ENCODE peak calls at places on chromosomes 6 and 20, in ten cellular contexts. F is HCEC 1CT; C is HEK293T; I is lung; N is stimulated activated CD4-positive, alpha-beta T cell treated with anti-CD3 and anti-CD28 coated beads, TNF-alpha, amount 100 ng/mL, for 1 hour; Z is Kasumi-1; A is ELF-1; H is GM06990; O is astrocyte of the spinal cord; T is mucosa of descending colon. J is an unnamed sample.

GRCh38 chr6:34985236-34985635 is 96.2 kb downstream of the ANKS1A start:
- DNase-seq in F (no peak), C (no peak), I (no peak), N (no peak), Z (no peak), A (no peak), H (no peak), O (no peak), T (no peak), J (no peak)

GRCh38 chr6:23591761-23592160 is 534.3 kb upstream of the NRSN1 start:
- DNase-seq in F (no peak), C (no peak), I (no peak), N (no peak), Z (no peak), A (peak), H (no peak), O (no peak), T (no peak), J (no peak)

GRCh38 chr6:40896696-40897095 is 142.3 kb downstream of the UNC5CL start:
- DNase-seq in F (no peak), C (no peak), I (no peak), N (no peak), Z (no peak), A (no peak), H (no peak), O (no peak), T (no peak), J (no peak)

GRCh38 chr20:33394718-33395117 is 6.6 kb downstream of the CDK5RAP1 start:
- DNase-seq in F (no peak), C (no peak), I (no peak), N (no peak), Z (no peak), A (no peak), H (no peak), O (no peak), T (no peak), J (no peak)

GRCh38 chr6:121828567-121828966 is 393.1 kb downstream of the GJA1 start:
- DNase-seq in F (no peak), C (no peak), I (no peak), N (no peak), Z (no peak), A (no peak), H (no peak), O (no peak), T (no peak), J (no peak)

GRCh38 chr6:133768656-133769295 is 120.1 kb upstream of the TCF21 start:
- DNase-seq in F (no peak), C (no peak), I (no peak), N (no peak), Z (no peak), A (peak), H (no peak), O (no peak), T (no peak), J (peak)

GRCh38 chr6:134058622-134059366 is 6.4 kb upstream of the SLC2A12 start:
- DNase-seq in F (no peak), C (no peak), I (no peak), N (no peak), Z (no peak), A (no peak), H (no peak), O (no peak), T (no peak), J (no peak)

GRCh38 chr6:82017316-82017715 is 230.2 kb downstream of the IBTK start:
- DNase-seq in F (peak), C (no peak), I (no peak), N (no peak), Z (no peak), A (no peak), H (no peak), O (peak), T (no peak), J (peak)

GRCh38 chr20:32539817-32540675 is 45.1 kb downstream of the NOL4L start:
- DNase-seq in F (no peak), C (no peak), I (no peak), N (no peak), Z (peak), A (no peak), H (peak), O (no peak), T (peak), J (no peak)

GRCh38 chr6:85416766-85417165 is 33.1 kb upstream of the NT5E start:
- DNase-seq in F (peak), C (no peak), I (no peak), N (no peak), Z (no peak), A (no peak), H (no peak), O (no peak), T (no peak), J (no peak)

GRCh38 chr20:8901237-8902025 is 167.5 kb upstream of the PLCB4 start:
- DNase-seq in F (peak), C (no peak), I (no peak), N (no peak), Z (no peak), A (no peak), H (no peak), O (peak), T (no peak), J (no peak)

GRCh38 chr6:7402746-7403145 is 13.1 kb downstream of the RIOK1 start:
- DNase-seq in F (no peak), C (no peak), I (no peak), N (no peak), Z (peak), A (no peak), H (no peak), O (no peak), T (no peak), J (no peak)

GRCh38 chr20:54479138-54479906 is 3.9 kb downstream of the DOK5 start:
- DNase-seq in F (no peak), C (peak), I (no peak), N (no peak), Z (no peak), A (peak), H (no peak), O (no peak), T (no peak), J (no peak)

GRCh38 chr20:62951896-62952372 is 575 bp upstream of the SLC17A9 start:
- DNase-seq in F (no peak), C (no peak), I (no peak), N (no peak), Z (no peak), A (no peak), H (no peak), O (no peak), T (no peak), J (no peak)

GRCh38 chr6:134651519-134651918 is 298.4 kb downstream of the ALDH8A1 start:
- DNase-seq in F (no peak), C (no peak), I (no peak), N (no peak), Z (no peak), A (no peak), H (no peak), O (no peak), T (no peak), J (no peak)

GRCh38 chr6:105609375-105609991 is 206.6 kb upstream of the PREP start:
- DNase-seq in F (peak), C (no peak), I (no peak), N (no peak), Z (no peak), A (no peak), H (no peak), O (peak), T (peak), J (peak)

GRCh38 chr6:28824793-28825731 is 98.7 kb downstream of the TRIM27 start:
- DNase-seq in F (no peak), C (no peak), I (no peak), N (no peak), Z (no peak), A (peak), H (no peak), O (no peak), T (no peak), J (no peak)

GRCh38 chr20:36572701-36573102 is 695 bp upstream of the TGIF2 start:
- DNase-seq in F (no peak), C (peak), I (no peak), N (peak), Z (peak), A (no peak), H (no peak), O (no peak), T (peak), J (peak)

GRCh38 chr6:167306401-167306998 is 15.4 kb downstream of the UNC93A start:
- DNase-seq in F (no peak), C (no peak), I (no peak), N (no peak), Z (no peak), A (peak), H (no peak), O (peak), T (no peak), J (peak)

GRCh38 chr20:39398656-39399055 is 436.5 kb downstream of the DHX35 start:
- DNase-seq in F (no peak), C (no peak), I (no peak), N (no peak), Z (no peak), A (no peak), H (no peak), O (no peak), T (no peak), J (no peak)

GRCh38 chr20:51462566-51463276 is 79.8 kb downstream of the NFATC2 start:
- DNase-seq in F (peak), C (no peak), I (peak), N (no peak), Z (no peak), A (no peak), H (no peak), O (peak), T (peak), J (no peak)

GRCh38 chr6:159487636-159488035 is 205.4 kb downstream of the SOD2 start:
- DNase-seq in F (no peak), C (no peak), I (no peak), N (no peak), Z (no peak), A (no peak), H (no peak), O (peak), T (no peak), J (peak)

GRCh38 chr6:153553627-153554026 is 422.5 kb upstream of the RGS17 start:
- DNase-seq in F (peak), C (peak), I (no peak), N (no peak), Z (no peak), A (peak), H (no peak), O (no peak), T (no peak), J (peak)

GRCh38 chr6:155782320-155782730 is 326.7 kb upstream of the NOX3 start:
- DNase-seq in F (peak), C (peak), I (no peak), N (no peak), Z (no peak), A (no peak), H (no peak), O (peak), T (no peak), J (peak)

GRCh38 chr20:59151391-59151790 is 12.2 kb upstream of the ZNF831 start:
- DNase-seq in F (no peak), C (no peak), I (no peak), N (no peak), Z (no peak), A (no peak), H (no peak), O (no peak), T (no peak), J (no peak)

GRCh38 chr6:75524322-75524972 is 30.8 kb upstream of the FILIP1 start:
- DNase-seq in F (peak), C (peak), I (peak), N (no peak), Z (no peak), A (no peak), H (no peak), O (peak), T (no peak), J (no peak)

GRCh38 chr20:63089051-63089907 is 82.5 kb upstream of the BHLHE23 start:
- DNase-seq in F (no peak), C (no peak), I (no peak), N (no peak), Z (no peak), A (no peak), H (no peak), O (no peak), T (peak), J (no peak)

GRCh38 chr6:53618219-53618618 is 47.3 kb downstream of the KLHL31 start:
- DNase-seq in F (no peak), C (no peak), I (no peak), N (no peak), Z (no peak), A (no peak), H (no peak), O (no peak), T (no peak), J (no peak)

GRCh38 chr6:13742961-13743735 is 31.5 kb upstream of the RANBP9 start:
- DNase-seq in F (no peak), C (no peak), I (no peak), N (no peak), Z (no peak), A (no peak), H (no peak), O (no peak), T (no peak), J (no peak)

GRCh38 chr20:20217626-20218025 is 150.3 kb upstream of the INSM1 start:
- DNase-seq in F (no peak), C (no peak), I (no peak), N (no peak), Z (no peak), A (peak), H (no peak), O (no peak), T (no peak), J (no peak)

GRCh38 chr6:117870477-117871243 is 36.4 kb upstream of the SLC35F1 start:
- DNase-seq in F (no peak), C (no peak), I (no peak), N (no peak), Z (no peak), A (no peak), H (no peak), O (no peak), T (no peak), J (no peak)

J was measured in foreskin melanocyte.